ENCODE peak calls at places on chromosomes 11 and 22, in six cellular contexts. One of them, this sample, is unnamed.

GRCh38 chr11:17067417-17067816 is 10.1 kb downstream of the RPS13 start:
- DNase-seq in fibroblast of lung: no peak
- DNase-seq in H9: no peak
- DNase-seq in coronary artery: no peak
- DNase-seq in dorsolateral prefrontal cortex: no peak
- DNase-seq in heart right ventricle: no peak
- DNase-seq in this sample: no peak

GRCh38 chr11:123238297-123238696 is 43.2 kb upstream of the CLMP start:
- DNase-seq in dorsolateral prefrontal cortex: no peak
- DNase-seq in coronary artery: peak
- DNase-seq in heart right ventricle: peak
- DNase-seq in H9: no peak
- DNase-seq in fibroblast of lung: no peak
- DNase-seq in this sample: no peak

GRCh38 chr11:102226702-102227101 is 90.6 kb upstream of the BIRC3 start:
- DNase-seq in dorsolateral prefrontal cortex: no peak
- DNase-seq in coronary artery: no peak
- DNase-seq in H9: no peak
- DNase-seq in fibroblast of lung: peak
- DNase-seq in heart right ventricle: no peak
- DNase-seq in this sample: peak

GRCh38 chr22:18947905-18948304 is 11.8 kb upstream of the PRODH start:
- DNase-seq in H9: peak
- DNase-seq in dorsolateral prefrontal cortex: no peak
- DNase-seq in fibroblast of lung: no peak
- DNase-seq in heart right ventricle: no peak
- DNase-seq in coronary artery: no peak
- DNase-seq in this sample: no peak

GRCh38 chr11:100639140-100639539 is 47.9 kb upstream of the ARHGAP42 start:
- DNase-seq in coronary artery: no peak
- DNase-seq in H9: no peak
- DNase-seq in dorsolateral prefrontal cortex: peak
- DNase-seq in heart right ventricle: no peak
- DNase-seq in fibroblast of lung: peak
- DNase-seq in this sample: peak

GRCh38 chr11:10770626-10771254 is 19.7 kb downstream of the CTR9 start:
- DNase-seq in H9: no peak
- DNase-seq in heart right ventricle: peak
- DNase-seq in dorsolateral prefrontal cortex: peak
- DNase-seq in coronary artery: no peak
- DNase-seq in fibroblast of lung: peak
- DNase-seq in this sample: no peak

GRCh38 chr11:108672113-108672512 is 7.2 kb downstream of the DDX10 start:
- DNase-seq in H9: no peak
- DNase-seq in fibroblast of lung: peak
- DNase-seq in heart right ventricle: no peak
- DNase-seq in coronary artery: no peak
- DNase-seq in dorsolateral prefrontal cortex: no peak
- DNase-seq in this sample: no peak

GRCh38 chr11:61102667-61103491 is 590 bp downstream of the CD5 start:
- DNase-seq in dorsolateral prefrontal cortex: no peak
- DNase-seq in coronary artery: no peak
- DNase-seq in fibroblast of lung: no peak
- DNase-seq in H9: no peak
- DNase-seq in heart right ventricle: no peak
- DNase-seq in this sample: no peak

GRCh38 chr22:39880722-39881121 is 12.8 kb downstream of the ENTHD1 start:
- DNase-seq in fibroblast of lung: no peak
- DNase-seq in dorsolateral prefrontal cortex: no peak
- DNase-seq in coronary artery: no peak
- DNase-seq in H9: no peak
- DNase-seq in heart right ventricle: no peak
- DNase-seq in this sample: no peak

GRCh38 chr11:64643927-64644326 is 52.9 kb downstream of the SLC22A12 start:
- DNase-seq in coronary artery: no peak
- DNase-seq in heart right ventricle: no peak
- DNase-seq in dorsolateral prefrontal cortex: no peak
- DNase-seq in fibroblast of lung: no peak
- DNase-seq in H9: no peak
- DNase-seq in this sample: no peak
- H3K27ac ChIP-seq in coronary artery: no peak
- H3K27ac ChIP-seq in heart right ventricle: no peak
- H3K27ac ChIP-seq in dorsolateral prefrontal cortex: peak
- H3K27ac ChIP-seq in fibroblast of lung: no peak
- H3K27ac ChIP-seq in H9: no peak
- H3K27ac ChIP-seq in this sample: no peak

GRCh38 chr22:42074153-42074750 is at the start of gene PHETA2:
- DNase-seq in H9: peak
- DNase-seq in heart right ventricle: no peak
- DNase-seq in fibroblast of lung: peak
- DNase-seq in dorsolateral prefrontal cortex: peak
- DNase-seq in coronary artery: no peak
- DNase-seq in this sample: no peak
- TF ChIP-seq CTCF in H9: peak
- TF ChIP-seq CTCF in heart right ventricle: peak
- TF ChIP-seq CTCF in fibroblast of lung: peak
- TF ChIP-seq CTCF in dorsolateral prefrontal cortex: no peak
- TF ChIP-seq CTCF in coronary artery: no peak
- TF ChIP-seq CTCF in this sample: peak

GRCh38 chr11:47267858-47268257 is 2.1 kb upstream of the MADD start:
- DNase-seq in fibroblast of lung: no peak
- DNase-seq in H9: no peak
- DNase-seq in heart right ventricle: no peak
- DNase-seq in coronary artery: no peak
- DNase-seq in dorsolateral prefrontal cortex: no peak
- DNase-seq in this sample: no peak

GRCh38 chr11:47270331-47271271 is 668 bp downstream of the MADD start:
- DNase-seq in coronary artery: no peak
- DNase-seq in heart right ventricle: peak
- DNase-seq in fibroblast of lung: peak
- DNase-seq in dorsolateral prefrontal cortex: peak
- DNase-seq in H9: no peak
- DNase-seq in this sample: no peak

GRCh38 chr11:47269829-47270305 is at the start of gene MADD:
- DNase-seq in coronary artery: peak
- DNase-seq in H9: peak
- DNase-seq in fibroblast of lung: peak
- DNase-seq in heart right ventricle: peak
- DNase-seq in dorsolateral prefrontal cortex: peak
- DNase-seq in this sample: peak

GRCh38 chr11:47269002-47269828 is 718 bp upstream of the MADD start:
- DNase-seq in heart right ventricle: peak
- DNase-seq in dorsolateral prefrontal cortex: peak
- DNase-seq in fibroblast of lung: peak
- DNase-seq in coronary artery: peak
- DNase-seq in H9: peak
- DNase-seq in this sample: peak

DNA sequence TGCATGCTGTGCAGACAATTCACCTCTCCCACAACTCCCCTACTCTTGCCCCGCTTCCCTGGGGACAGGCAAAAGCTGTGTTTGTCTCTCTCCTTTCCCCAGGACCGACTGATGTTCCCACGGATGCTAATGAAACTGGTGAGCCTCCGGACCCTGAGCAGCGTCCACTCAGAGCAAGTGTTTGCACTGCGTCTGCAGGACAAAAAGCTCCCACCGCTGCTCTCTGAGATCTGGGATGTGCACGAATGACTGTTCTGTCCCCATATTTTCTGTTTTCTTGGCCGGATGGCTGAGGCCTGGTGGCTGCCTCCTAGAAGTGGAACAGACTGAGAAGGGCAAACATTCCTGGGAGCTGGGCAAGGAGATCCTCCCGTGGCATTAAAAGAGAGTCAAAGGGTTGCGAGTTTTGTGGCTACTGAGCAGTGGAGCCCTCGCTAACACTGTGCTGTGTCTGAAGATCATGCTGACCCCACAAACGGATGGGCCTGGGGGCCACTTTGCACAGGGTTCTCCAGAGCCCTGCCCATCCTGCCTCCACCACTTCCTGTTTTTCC is 1.4 kb upstream of the MADD start:
- DNase-seq in dorsolateral prefrontal cortex: no peak
- DNase-seq in heart right ventricle: no peak
- DNase-seq in H9: no peak
- DNase-seq in fibroblast of lung: no peak
- DNase-seq in coronary artery: no peak
- DNase-seq in this sample: no peak
- H3K27ac ChIP-seq in dorsolateral prefrontal cortex: peak
- H3K27ac ChIP-seq in heart right ventricle: peak
- H3K27ac ChIP-seq in H9: peak
- H3K27ac ChIP-seq in fibroblast of lung: peak
- H3K27ac ChIP-seq in coronary artery: peak
- H3K27ac ChIP-seq in this sample: peak

DNA sequence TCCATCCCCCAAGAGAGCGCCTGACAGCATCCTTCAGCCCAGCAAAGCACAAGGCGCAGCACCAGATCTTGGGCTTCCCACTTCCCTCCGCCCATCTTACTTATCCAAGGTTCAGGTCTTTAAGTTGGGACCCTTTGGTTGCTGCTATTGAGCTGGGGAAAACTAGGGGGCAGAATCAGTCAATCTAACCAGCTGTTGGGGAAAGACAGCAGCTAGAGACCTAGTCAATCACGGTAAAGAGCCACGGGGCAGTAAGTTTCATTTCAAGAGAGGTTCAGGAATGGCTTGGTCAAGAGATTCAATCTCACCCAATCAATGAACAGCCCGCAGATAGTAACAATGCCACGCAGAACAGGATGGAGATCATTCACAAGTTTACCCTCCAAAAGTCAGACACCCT is 1.7 kb downstream of the ABTB2 start:
- DNase-seq in coronary artery: no peak
- DNase-seq in dorsolateral prefrontal cortex: no peak
- DNase-seq in H9: peak
- DNase-seq in heart right ventricle: no peak
- DNase-seq in fibroblast of lung: no peak
- DNase-seq in this sample: no peak
- TF ChIP-seq CTCF in coronary artery: no peak
- TF ChIP-seq CTCF in dorsolateral prefrontal cortex: no peak
- TF ChIP-seq CTCF in H9: peak
- TF ChIP-seq CTCF in heart right ventricle: no peak
- TF ChIP-seq CTCF in fibroblast of lung: no peak
- TF ChIP-seq CTCF in this sample: no peak

DNA sequence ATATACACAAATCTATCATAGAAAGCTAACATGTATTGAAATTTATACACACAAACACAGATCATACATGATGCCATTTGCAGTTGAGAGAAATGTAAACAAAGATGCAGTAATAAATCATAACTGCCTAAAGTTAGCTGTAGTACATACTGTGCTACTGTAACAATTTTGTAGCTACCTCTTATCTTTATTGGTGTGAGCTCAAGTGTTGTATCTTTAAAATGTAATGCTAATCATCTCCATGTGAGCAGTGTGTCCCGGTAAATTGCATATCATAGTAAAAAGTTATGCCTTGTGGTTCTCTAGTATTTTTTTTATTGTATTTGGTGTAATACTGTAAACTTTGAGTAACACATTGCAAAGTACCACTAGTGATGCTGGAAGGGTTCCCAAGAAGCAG is 16.8 kb upstream of the PITPNB start:
- DNase-seq in heart right ventricle: no peak
- DNase-seq in H9: no peak
- DNase-seq in dorsolateral prefrontal cortex: no peak
- DNase-seq in fibroblast of lung: no peak
- DNase-seq in coronary artery: no peak
- DNase-seq in this sample: no peak
- H3K27ac ChIP-seq in heart right ventricle: no peak
- H3K27ac ChIP-seq in H9: no peak
- H3K27ac ChIP-seq in dorsolateral prefrontal cortex: no peak
- H3K27ac ChIP-seq in fibroblast of lung: no peak
- H3K27ac ChIP-seq in coronary artery: no peak
- H3K27ac ChIP-seq in this sample: no peak

DNA sequence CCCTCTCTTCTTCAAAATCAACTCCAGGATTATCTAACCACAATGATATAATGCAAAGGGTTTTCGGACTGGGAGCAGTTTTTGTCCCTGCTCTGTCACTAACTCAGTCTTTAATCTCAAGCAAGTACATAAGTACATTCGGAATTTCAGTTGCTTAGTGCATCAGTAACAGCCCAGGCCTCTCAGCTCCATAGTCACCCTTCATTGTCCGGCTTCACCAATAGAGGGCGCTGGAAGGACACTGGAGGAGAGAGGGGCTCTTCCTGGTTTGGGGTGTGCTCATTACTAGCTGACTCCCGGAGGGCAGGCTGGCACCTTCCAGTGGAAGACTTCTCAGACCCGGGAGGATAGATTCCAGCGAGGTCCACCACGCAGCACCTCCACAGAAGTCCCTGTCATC is 90.4 kb upstream of the PDGFD start:
- DNase-seq in coronary artery: no peak
- DNase-seq in H9: peak
- DNase-seq in fibroblast of lung: peak
- DNase-seq in heart right ventricle: peak
- DNase-seq in dorsolateral prefrontal cortex: no peak
- DNase-seq in this sample: no peak
- TF ChIP-seq CTCF in coronary artery: no peak
- TF ChIP-seq CTCF in H9: peak
- TF ChIP-seq CTCF in fibroblast of lung: peak
- TF ChIP-seq CTCF in heart right ventricle: peak
- TF ChIP-seq CTCF in dorsolateral prefrontal cortex: no peak
- TF ChIP-seq CTCF in this sample: peak